ENCODE peak calls at places on chromosomes 5 and 9, in four cellular contexts. E is iPS DF 6.9, Z is colonic mucosa, W is neural progenitor cell. Q is an unnamed sample.

GRCh38 chr5:117103703-117104102 is 529.1 kb upstream of the SEMA6A start:
- DNase-seq in E (no peak), Z (no peak), W (peak; percentile 72), Q (no peak)

GRCh38 chr5:40046792-40047191 is 622.0 kb upstream of the DAB2 start:
- DNase-seq in E (no peak), Z (no peak), W (no peak), Q (no peak)

GRCh38 chr5:137461636-137462596 is 37.2 kb downstream of the SPOCK1 start:
- DNase-seq in E (peak; percentile 5), Z (no peak), W (peak; percentile 22), Q (no peak)

GRCh38 chr9:16873131-16873787 is 2.8 kb upstream of the BNC2 start:
- DNase-seq in E (no peak), Z (no peak), W (no peak), Q (no peak)

GRCh38 chr9:13956107-13956506 is 357.8 kb downstream of the NFIB start:
- DNase-seq in E (no peak), Z (no peak), W (no peak), Q (no peak)

GRCh38 chr5:41418220-41419031 is 92.0 kb downstream of the PLCXD3 start:
- DNase-seq in E (no peak), Z (no peak), W (peak; percentile 8), Q (no peak)

GRCh38 chr9:69120380-69121154 is 53.5 kb upstream of the TJP2 start:
- DNase-seq in E (peak; percentile 86), Z (peak; percentile 95), W (peak; percentile 59), Q (no peak)

GRCh38 chr5:176364765-176365662 is at the start of gene ARL10:
- DNase-seq in E (no peak), Z (no peak), W (peak; percentile 68), Q (no peak)

GRCh38 chr9:2853517-2853916 is 9.6 kb upstream of the PUM3 start:
- DNase-seq in E (no peak), Z (no peak), W (no peak), Q (no peak)

GRCh38 chr9:135979472-135980166 is 18.4 kb upstream of the UBAC1 start:
- DNase-seq in E (no peak), Z (no peak), W (no peak), Q (no peak)

GRCh38 chr5:157463081-157463480 is 3.1 kb downstream of the NIPAL4 start:
- DNase-seq in E (no peak), Z (no peak), W (no peak), Q (no peak)

GRCh38 chr5:108531367-108532211 is 149.7 kb upstream of the FBXL17 start:
- DNase-seq in E (no peak), Z (no peak), W (no peak), Q (no peak)

GRCh38 chr9:83066771-83067170 is 3.8 kb upstream of the RASEF start:
- DNase-seq in E (no peak), Z (no peak), W (no peak), Q (no peak)

GRCh38 chr9:132726561-132727150 is 56.4 kb downstream of the GTF3C4 start:
- DNase-seq in E (no peak), Z (no peak), W (no peak), Q (no peak)

GRCh38 chr9:7205806-7206205 is 448.0 kb downstream of the KDM4C start:
- DNase-seq in E (no peak), Z (no peak), W (no peak), Q (no peak)

GRCh38 chr9:113587471-113588031 is 124.0 kb downstream of the RGS3 start:
- DNase-seq in E (no peak), Z (no peak), W (peak; percentile 80), Q (no peak)

GRCh38 chr9:37206121-37206620 is 85.8 kb downstream of the ZCCHC7 start:
- DNase-seq in E (no peak), Z (no peak), W (no peak), Q (no peak)

GRCh38 chr5:87246046-87246445 is 21.6 kb upstream of the RASA1 start:
- DNase-seq in E (no peak), Z (no peak), W (no peak), Q (no peak)

GRCh38 chr9:69265891-69266290 is 59.1 kb upstream of the ENTREP1 start:
- DNase-seq in E (no peak), Z (no peak), W (no peak), Q (no peak)

GRCh38 chr5:74281191-74281590 is 359.3 kb downstream of the ENC1 start:
- DNase-seq in E (no peak), Z (no peak), W (no peak), Q (no peak)

GRCh38 chr5:66234241-66234640 is 90.1 kb downstream of the SREK1 start:
- DNase-seq in E (no peak), Z (no peak), W (no peak), Q (no peak)

GRCh38 chr5:148653840-148654781 is at the start of gene HTR4:
- DNase-seq in E (no peak), Z (peak; percentile 68), W (peak; percentile 36), Q (no peak)

GRCh38 chr9:92965759-92966517 is 18.6 kb downstream of the FGD3 start:
- DNase-seq in E (no peak), Z (no peak), W (no peak), Q (no peak)

GRCh38 chr9:93645149-93645889 is 68.9 kb downstream of the PHF2 start:
- DNase-seq in E (no peak), Z (no peak), W (no peak), Q (no peak)

GRCh38 chr5:107631805-107632362 is 38.9 kb downstream of the EFNA5 start:
- DNase-seq in E (no peak), Z (no peak), W (no peak), Q (no peak)

GRCh38 chr9:110545705-110546104 is 33.8 kb downstream of the SVEP1 start:
- DNase-seq in E (no peak), Z (no peak), W (peak; percentile 2), Q (no peak)

GRCh38 chr5:73591698-73592501 is 26.4 kb downstream of the UTP15 start:
- DNase-seq in E (no peak), Z (no peak), W (no peak), Q (no peak)

GRCh38 chr9:21813575-21814473 is 11.4 kb downstream of the MTAP start:
- DNase-seq in E (no peak), Z (peak; percentile 77), W (peak; percentile 78), Q (peak; percentile 39)

GRCh38 chr9:7536310-7536939 is 263.2 kb downstream of the DMAC1 start:
- DNase-seq in E (peak; percentile 48), Z (peak; percentile 69), W (peak; percentile 74), Q (peak; percentile 14)

GRCh38 chr9:77423841-77424240 is 224.3 kb downstream of the GNA14 start:
- DNase-seq in E (no peak), Z (no peak), W (no peak), Q (no peak)

GRCh38 chr5:109876941-109877669 is 187.4 kb downstream of the MAN2A1 start:
- DNase-seq in E (no peak), Z (no peak), W (no peak), Q (no peak)

GRCh38 chr5:169629847-169630548 is 7.1 kb upstream of the DOCK2 start:
- DNase-seq in E (no peak), Z (no peak), W (no peak), Q (no peak)

GRCh38 chr5:107957023-107957422 is 286.3 kb upstream of the EFNA5 start:
- DNase-seq in E (no peak), Z (no peak), W (peak; percentile 55), Q (no peak)

DNA sequence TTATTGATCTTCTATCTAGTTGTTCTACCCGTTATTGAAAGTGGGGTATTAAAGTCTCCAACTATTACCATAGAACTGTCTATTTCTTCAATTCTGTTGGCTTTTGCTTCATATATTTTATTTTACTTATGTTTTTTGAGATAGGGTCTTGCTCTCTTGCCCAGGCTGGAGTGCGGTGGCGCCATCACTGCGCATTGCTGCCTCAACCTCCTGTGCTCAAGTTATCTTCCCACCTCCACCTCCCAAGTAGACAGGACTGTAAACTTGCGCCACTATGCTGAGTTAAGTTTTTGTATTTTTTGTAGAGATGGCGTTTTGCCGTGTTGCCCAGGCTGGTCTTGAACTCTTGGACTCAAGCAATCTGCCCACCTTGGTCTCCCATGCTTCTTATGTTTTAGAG is 16.2 kb downstream of the SNAPC3 start:
- DNase-seq in E (no peak), Z (no peak), W (no peak), Q (no peak)
- H3K9me3 ChIP-seq in E (no peaks in the 10 kb centered on the region), Z (no peaks in the 10 kb centered on the region), W (peaks cover 4% of the 10 kb centered on the region), Q (no peaks in the 10 kb centered on the region)

GRCh38 chr9:34377402-34377741 is 674 bp upstream of the MYORG start:
- DNase-seq in E (no peak), Z (peak; percentile 67), W (peak; percentile 47), Q (no peak)
- H3K4me1 ChIP-seq in E (peaks cover 9% of the 10 kb centered on the region), Z (peaks cover 8% of the 10 kb centered on the region), W (peaks cover 7% of the 10 kb centered on the region), Q (peaks cover 48% of the 10 kb centered on the region)

GRCh38 chr5:17056056-17056690 is 120.1 kb upstream of the MYO10 start:
- DNase-seq in E (peak; percentile 27), Z (peak; percentile 39), W (peak; percentile 21), Q (no peak)
- H3K9me3 ChIP-seq in E (no peaks in the 10 kb centered on the region), Z (no peaks in the 10 kb centered on the region), W (no peaks in the 10 kb centered on the region), Q (no peaks in the 10 kb centered on the region)

GRCh38 chr5:34542818-34543217 is 113.3 kb upstream of the RAI14 start:
- DNase-seq in E (no peak), Z (no peak), W (no peak), Q (no peak)
- H3K4me1 ChIP-seq in E (no peaks in the 10 kb centered on the region), Z (no peaks in the 10 kb centered on the region), W (peaks cover 16% of the 10 kb centered on the region), Q (no peaks in the 10 kb centered on the region)

GRCh38 chr9:40913928-40914673 is 214.4 kb downstream of the FOXD4L6 start:
- DNase-seq in E (no peak), Z (no peak), W (no peak), Q (no peak)
- H3K9me3 ChIP-seq in E (peaks cover 11% of the 10 kb centered on the region), Z (peaks cover 21% of the 10 kb centered on the region), W (peaks cover 46% of the 10 kb centered on the region), Q (peaks cover 16% of the 10 kb centered on the region)

DNA sequence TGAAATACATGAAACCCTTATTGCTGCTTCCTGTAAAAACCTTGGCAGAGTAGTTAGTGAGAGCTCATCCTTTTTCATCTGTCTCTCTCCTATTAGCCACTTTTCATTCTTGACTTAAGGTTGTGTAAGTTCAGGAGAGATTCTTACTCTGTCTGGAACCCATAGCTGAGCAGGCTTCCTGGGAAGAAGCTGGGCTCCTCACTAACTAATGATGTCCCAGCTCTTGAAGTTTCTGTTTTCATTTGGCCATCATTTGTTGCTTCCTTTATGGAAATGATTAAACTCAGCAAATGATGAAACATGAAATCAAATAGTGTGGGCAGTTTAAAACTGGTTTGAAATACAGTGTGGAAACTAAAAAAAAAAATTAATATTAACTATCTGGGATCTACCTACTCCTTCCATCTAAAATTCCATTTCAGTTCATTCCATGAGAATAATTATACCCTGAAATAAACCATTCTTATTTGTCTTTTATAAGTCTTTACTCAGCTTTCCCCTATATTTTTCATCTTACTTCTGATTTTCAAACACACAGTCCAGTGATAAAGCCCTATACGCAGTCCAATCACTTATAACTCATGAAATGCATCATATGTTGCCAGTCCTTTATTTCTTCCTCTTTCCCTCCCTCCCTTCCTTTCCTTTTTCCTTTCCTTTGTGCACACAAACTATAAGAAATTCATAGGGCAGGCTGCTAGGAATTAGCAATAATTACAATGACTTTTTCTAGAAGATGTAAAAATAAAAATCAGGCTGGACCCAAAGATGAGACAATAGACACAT is 58.6 kb upstream of the RPS23 start:
- DNase-seq in E (no peak), Z (no peak), W (no peak), Q (no peak)
- H3K4me1 ChIP-seq in E (no peaks in the 10 kb centered on the region), Z (no peaks in the 10 kb centered on the region), W (no peaks in the 10 kb centered on the region), Q (peaks cover 27% of the 10 kb centered on the region)

GRCh38 chr5:43941806-43942205 is 338.8 kb downstream of the NNT start:
- DNase-seq in E (no peak), Z (no peak), W (no peak), Q (no peak)

DNA sequence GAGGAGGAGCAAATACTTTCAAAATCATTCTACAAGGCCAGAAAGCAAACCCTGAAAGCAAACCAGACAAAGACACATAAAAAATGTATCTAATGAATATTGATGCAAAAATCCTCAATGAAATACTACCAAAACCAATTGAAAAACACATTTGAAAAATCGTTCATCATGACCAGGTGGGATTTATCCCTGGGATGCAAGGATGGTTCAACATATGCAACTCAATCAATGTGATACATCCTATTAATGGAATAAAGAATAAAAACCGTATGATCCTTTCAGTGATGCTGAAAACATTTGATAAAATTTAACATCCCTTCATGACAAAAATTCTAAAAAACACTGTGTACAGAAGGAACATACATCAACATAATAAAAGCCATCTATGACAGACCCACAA is 337.6 kb downstream of the NNT start:
- DNase-seq in E (no peak), Z (no peak), W (no peak), Q (no peak)
- H3K9me3 ChIP-seq in E (no peaks in the 10 kb centered on the region), Z (no peaks in the 10 kb centered on the region), W (no peaks in the 10 kb centered on the region), Q (no peaks in the 10 kb centered on the region)